ENCODE peak calls at places on chromosomes 6 and 20, in five cellular contexts. C is GM23338, G is HCT116, Z is OCI-LY7, M is hepatocyte. D is an unnamed sample.

GRCh38 chr20:37347891-37348642 is 2.1 kb downstream of the SRC start:
- DNase-seq in C (no peak), G (no peak), Z (no peak), M (peak), D (peak)

GRCh38 chr20:45985573-45985972 is 13.6 kb upstream of the ZNF335 start:
- DNase-seq in C (peak), G (no peak), Z (no peak), M (no peak), D (no peak)

GRCh38 chr6:112433457-112433856 is 86.3 kb downstream of the RFPL4B start:
- DNase-seq in C (no peak), G (no peak), Z (no peak), M (peak), D (peak)

GRCh38 chr6:1285589-1286340 is 26.1 kb upstream of the FOXQ1 start:
- DNase-seq in C (peak), G (no peak), Z (no peak), M (peak), D (no peak)

GRCh38 chr6:1381397-1382330 is 7.7 kb upstream of the FOXF2 start:
- DNase-seq in C (peak), G (no peak), Z (peak), M (peak), D (peak)

GRCh38 chr6:48027704-48028435 is 83.1 kb downstream of the PTCHD4 start:
- DNase-seq in C (no peak), G (no peak), Z (no peak), M (no peak), D (peak)

GRCh38 chr6:160912411-160912810 is 79.2 kb upstream of the MAP3K4 start:
- DNase-seq in C (no peak), G (no peak), Z (no peak), M (no peak), D (no peak)

GRCh38 chr6:110044093-110044492 is 66.0 kb downstream of the GPR6 start:
- DNase-seq in C (no peak), G (no peak), Z (no peak), M (no peak), D (no peak)

GRCh38 chr6:71236926-71237425 is 51.6 kb upstream of the OGFRL1 start:
- DNase-seq in C (no peak), G (no peak), Z (peak), M (no peak), D (no peak)

GRCh38 chr20:53984781-53985518 is 85.4 kb downstream of the BCAS1 start:
- DNase-seq in C (no peak), G (no peak), Z (no peak), M (no peak), D (no peak)

GRCh38 chr6:37696841-37697735 is 595 bp downstream of the MDGA1 start:
- DNase-seq in C (no peak), G (no peak), Z (no peak), M (peak), D (no peak)

GRCh38 chr20:51118216-51118615 is 95.3 kb upstream of the KCNG1 start:
- DNase-seq in C (no peak), G (no peak), Z (no peak), M (no peak), D (no peak)

GRCh38 chr6:100281471-100281878 is 183.2 kb downstream of the SIM1 start:
- DNase-seq in C (peak), G (no peak), Z (no peak), M (no peak), D (no peak)

GRCh38 chr6:164897523-164898094 is 411.8 kb downstream of the C6orf118 start:
- DNase-seq in C (peak), G (no peak), Z (peak), M (no peak), D (peak)

GRCh38 chr6:140988780-140989179 is 1143.9 kb upstream of the GJE1 start:
- DNase-seq in C (no peak), G (no peak), Z (no peak), M (no peak), D (peak)

GRCh38 chr6:13808806-13809205 is 5.6 kb downstream of the MCUR1 start:
- DNase-seq in C (no peak), G (no peak), Z (no peak), M (no peak), D (no peak)

GRCh38 chr20:7540923-7541322 is 399.3 kb downstream of the HAO1 start:
- DNase-seq in C (no peak), G (no peak), Z (no peak), M (no peak), D (no peak)

GRCh38 chr6:149012040-149012545 is 265.3 kb downstream of the UST start:
- DNase-seq in C (no peak), G (peak), Z (no peak), M (peak), D (peak)

GRCh38 chr6:133388731-133389130 is 147.6 kb downstream of the EYA4 start:
- DNase-seq in C (no peak), G (no peak), Z (no peak), M (no peak), D (no peak)

GRCh38 chr6:6712258-6712978 is 123.9 kb downstream of the LY86 start:
- DNase-seq in C (no peak), G (peak), Z (no peak), M (peak), D (peak)

GRCh38 chr20:17835240-17835940 is 133.2 kb downstream of the SNX5 start:
- DNase-seq in C (no peak), G (peak), Z (no peak), M (peak), D (peak)

GRCh38 chr20:62979310-62979709 is 26.8 kb downstream of the SLC17A9 start:
- DNase-seq in C (no peak), G (no peak), Z (peak), M (no peak), D (no peak)

GRCh38 chr20:16216227-16217210 is 356.7 kb downstream of the KIF16B start:
- DNase-seq in C (no peak), G (no peak), Z (no peak), M (no peak), D (peak)

GRCh38 chr6:33589723-33590530 is 9.9 kb upstream of the BAK1 start:
- DNase-seq in C (peak), G (peak), Z (peak), M (peak), D (peak)

GRCh38 chr20:32476684-32477593 is 108.2 kb downstream of the NOL4L start:
- DNase-seq in C (no peak), G (no peak), Z (no peak), M (peak), D (no peak)

GRCh38 chr6:75331134-75331533 is 46.5 kb upstream of the TMEM30A start:
- DNase-seq in C (no peak), G (no peak), Z (no peak), M (no peak), D (peak)

GRCh38 chr6:114007451-114007953 is 36.6 kb upstream of the HDAC2 start:
- DNase-seq in C (peak), G (no peak), Z (no peak), M (no peak), D (peak)

GRCh38 chr20:33653218-33653899 is 8.8 kb upstream of the C20orf144 start:
- DNase-seq in C (peak), G (peak), Z (peak), M (peak), D (peak)

GRCh38 chr6:36598739-36599318 is 4.7 kb downstream of the SRSF3 start:
- DNase-seq in C (no peak), G (no peak), Z (no peak), M (no peak), D (no peak)

GRCh38 chr6:138403324-138403800 is 661 bp upstream of the HEBP2 start:
- DNase-seq in C (no peak), G (no peak), Z (peak), M (peak), D (no peak)

GRCh38 chr6:148435386-148435785 is 92.7 kb downstream of the SASH1 start:
- DNase-seq in C (no peak), G (no peak), Z (no peak), M (no peak), D (no peak)

GRCh38 chr6:30101423-30101938 is 11.4 kb downstream of the TRIM31 start:
- DNase-seq in C (peak), G (no peak), Z (no peak), M (no peak), D (no peak)

GRCh38 chr20:33667245-33668086 is 723 bp downstream of the ACTL10 start:
- DNase-seq in C (no peak), G (no peak), Z (peak), M (no peak), D (peak)

GRCh38 chr6:156508923-156509322 is 268.3 kb upstream of the ARID1B start:
- DNase-seq in C (peak), G (no peak), Z (peak), M (no peak), D (peak)

GRCh38 chr20:2879148-2879547 is 5.9 kb downstream of the PTPRA start:
- DNase-seq in C (no peak), G (no peak), Z (no peak), M (no peak), D (peak)

GRCh38 chr20:46894579-46894958 is at the start of gene EYA2:
- DNase-seq in C (peak), G (no peak), Z (no peak), M (peak), D (no peak)

GRCh38 chr6:87784690-87785089 is 82.7 kb upstream of the AKIRIN2 start:
- DNase-seq in C (no peak), G (no peak), Z (no peak), M (no peak), D (no peak)
- H2AFZ ChIP-seq in C (peak), G (no peak), Z (no peak), M (no peak), D (no peak)

GRCh38 chr20:20363449-20364015 is 4.4 kb upstream of the INSM1 start:
- DNase-seq in C (peak), G (no peak), Z (no peak), M (no peak), D (no peak)
- TF ChIP-seq EZH2phosphoT487 in C (no peak), G (no peak), Z (no peak), M (no peak), D (no peak)

GRCh38 chr6:107679457-107679856 is 144.7 kb downstream of the SCML4 start:
- DNase-seq in C (peak), G (no peak), Z (no peak), M (no peak), D (no peak)
- H2AFZ ChIP-seq in C (peak), G (no peak), Z (no peak), M (no peak), D (no peak)

GRCh38 chr6:40722553-40723258 is 135.5 kb upstream of the LRFN2 start:
- DNase-seq in C (no peak), G (no peak), Z (no peak), M (peak), D (no peak)
- TF ChIP-seq EZH2phosphoT487 in C (no peak), G (no peak), Z (no peak), M (no peak), D (no peak)

GRCh38 chr6:32371803-32372202 is at the start of gene TSBP1:
- DNase-seq in C (no peak), G (no peak), Z (no peak), M (no peak), D (no peak)
- H2AFZ ChIP-seq in C (peak), G (peak), Z (peak), M (no peak), D (peak)

DNA sequence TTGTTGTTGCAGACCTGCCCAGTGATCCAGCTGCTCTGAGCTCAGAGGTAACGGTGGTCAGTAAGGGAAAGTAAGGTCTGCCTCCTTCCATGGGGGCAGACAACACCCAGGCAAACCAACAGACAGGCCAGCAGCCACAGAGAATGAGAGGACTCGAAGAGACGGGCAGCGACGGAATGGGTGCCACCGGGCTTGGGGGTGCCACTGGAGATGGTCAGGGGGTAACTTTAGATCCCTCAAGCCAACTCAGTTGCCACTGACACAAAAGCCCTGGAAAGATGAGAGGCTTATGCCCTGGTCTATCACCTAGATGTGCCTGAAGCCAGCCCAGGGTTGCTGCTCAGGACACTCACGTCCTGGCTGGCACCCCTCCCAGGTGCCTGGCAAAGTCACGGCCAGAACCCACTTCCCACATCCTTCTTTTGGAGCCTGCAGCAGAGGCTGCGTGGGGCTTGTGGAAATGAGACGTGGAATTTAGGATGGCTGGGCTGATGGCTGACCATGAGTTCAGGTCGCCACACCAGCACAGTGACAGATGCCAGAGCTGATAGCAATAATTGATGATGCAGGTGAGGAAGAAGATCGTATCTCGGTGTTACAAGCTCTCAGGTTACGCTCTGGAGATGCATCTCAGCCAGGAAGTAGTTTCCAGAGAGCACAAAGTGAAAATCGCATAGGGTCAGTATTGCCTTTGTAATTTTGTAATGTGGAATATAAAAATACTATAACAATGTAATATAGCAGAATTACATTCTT is 209.1 kb downstream of the SYNDIG1 start:
- DNase-seq in C (no peak), G (no peak), Z (no peak), M (no peak), D (no peak)
- TF ChIP-seq EZH2phosphoT487 in C (no peak), G (no peak), Z (no peak), M (no peak), D (no peak)

DNA sequence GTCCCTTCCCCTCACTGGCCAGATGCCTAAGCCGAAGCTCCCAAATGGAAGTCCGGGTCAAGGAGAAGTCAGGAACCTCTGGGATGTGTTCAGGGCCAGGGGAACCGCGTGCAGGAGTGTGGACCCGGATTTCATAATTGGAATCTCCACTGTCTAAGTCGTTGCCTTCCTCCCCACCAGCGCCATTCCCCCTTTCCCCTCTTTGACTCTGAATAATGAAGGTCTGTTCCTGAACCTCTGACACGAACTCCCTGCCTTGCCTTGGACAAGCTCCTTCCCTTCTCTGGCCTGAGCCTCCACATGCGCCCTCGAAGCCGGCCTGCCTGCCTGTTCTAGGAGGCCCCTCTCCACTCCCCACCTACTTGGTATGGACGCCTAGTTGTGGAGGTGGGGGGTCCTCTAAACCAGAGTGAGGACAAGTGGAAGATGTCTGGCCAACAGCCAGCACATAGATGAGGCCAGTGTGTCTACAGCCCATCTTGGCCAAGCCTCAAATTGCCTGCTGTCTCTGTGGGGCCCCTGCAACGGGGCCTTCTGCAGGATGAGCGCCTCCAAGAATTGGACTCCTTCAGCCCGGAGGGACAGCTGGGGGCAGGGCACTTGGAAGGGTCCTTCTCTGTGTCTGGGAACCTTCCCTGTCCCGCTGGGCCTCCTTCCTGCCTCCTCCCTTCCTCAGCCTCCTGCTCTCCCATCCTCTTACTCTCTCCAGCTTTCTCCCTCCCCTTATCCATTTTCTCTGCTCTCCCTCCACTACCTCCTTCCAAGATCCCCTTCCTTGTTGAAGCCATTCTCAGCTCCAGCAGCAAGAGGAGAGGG is 1.5 kb downstream of the MDFI start:
- DNase-seq in C (peak), G (no peak), Z (no peak), M (peak), D (no peak)
- H2AFZ ChIP-seq in C (peak), G (no peak), Z (no peak), M (no peak), D (no peak)